ENCODE peak calls at places on chromosomes 5 and 9, in seven cellular contexts. O is T-cell, T is lung microvascular endothelial cell, R is HFF-Myc, N is WERI-Rb-1, B is pons, A is MV-4-11. Z is an unnamed sample.

GRCh38 chr9:93954436-93955355 is at the start of gene BARX1:
- DNase-seq in R (no peak), O (no peak), N (no peak), T (no peak), B (no peak), A (no peak), Z (no peak)

GRCh38 chr9:112872019-112872418 is 18.7 kb downstream of the SLC46A2 start:
- DNase-seq in A (peak), O (no peak), R (no peak), B (no peak), N (no peak), T (no peak), Z (no peak)

GRCh38 chr5:8458038-8458383 is 589.1 kb downstream of the MTRR start:
- DNase-seq in O (no peak), A (no peak), T (peak), N (peak), R (no peak), B (peak), Z (no peak)

GRCh38 chr5:181235689-181236366 is 7.9 kb downstream of the RACK1 start:
- DNase-seq in R (no peak), A (no peak), T (no peak), O (no peak), B (no peak), N (no peak), Z (no peak)

GRCh38 chr9:18543406-18543965 is 69.5 kb downstream of the ADAMTSL1 start:
- DNase-seq in A (no peak), T (peak), O (no peak), R (peak), B (no peak), N (no peak), Z (peak)

GRCh38 chr9:122332083-122332482 is 38.7 kb upstream of the PTGS1 start:
- DNase-seq in A (no peak), O (no peak), B (no peak), R (no peak), N (no peak), T (peak), Z (no peak)

GRCh38 chr5:73793911-73794310 is 167.9 kb downstream of the ARHGEF28 start:
- DNase-seq in A (no peak), R (no peak), B (no peak), T (peak), N (no peak), O (no peak), Z (no peak)

GRCh38 chr5:96244696-96245095 is 188.4 kb downstream of the PCSK1 start:
- DNase-seq in A (no peak), O (no peak), T (no peak), R (no peak), B (no peak), N (no peak), Z (no peak)

GRCh38 chr9:101030022-101030391 is 1.5 kb downstream of the PLPPR1 start:
- DNase-seq in T (no peak), A (no peak), R (no peak), N (no peak), B (no peak), O (no peak), Z (no peak)

GRCh38 chr5:171427318-171428167 is 8.1 kb downstream of the FGF18 start:
- DNase-seq in O (no peak), R (no peak), A (no peak), B (no peak), T (no peak), N (no peak), Z (no peak)

GRCh38 chr5:150946351-150946905 is 41.6 kb upstream of the ZNF300 start:
- DNase-seq in N (peak), O (no peak), T (peak), B (peak), R (peak), A (no peak), Z (peak)

GRCh38 chr5:74588415-74588814 is 52.1 kb downstream of the ENC1 start:
- DNase-seq in A (no peak), T (no peak), R (no peak), N (no peak), B (no peak), O (no peak), Z (no peak)

GRCh38 chr5:135028791-135029467 is 5.1 kb downstream of the PITX1 start:
- DNase-seq in B (no peak), T (no peak), A (no peak), N (no peak), O (no peak), R (no peak), Z (no peak)

GRCh38 chr5:3201941-3202340 is 393.7 kb upstream of the IRX1 start:
- DNase-seq in T (no peak), B (no peak), O (no peak), A (no peak), N (no peak), R (no peak), Z (no peak)

GRCh38 chr9:86093788-86094555 is 5.4 kb downstream of the GOLM1 start:
- DNase-seq in B (no peak), N (no peak), O (no peak), A (peak), T (peak), R (no peak), Z (no peak)

GRCh38 chr5:151023047-151023615 is 2.7 kb downstream of the GPX3 start:
- DNase-seq in R (no peak), T (peak), N (no peak), B (no peak), A (no peak), O (no peak), Z (no peak)

GRCh38 chr5:102801375-102801774 is 46.3 kb downstream of the PAM start:
- DNase-seq in B (no peak), R (no peak), T (peak), O (peak), A (peak), N (no peak), Z (no peak)

GRCh38 chr9:19113964-19114679 is 11.4 kb upstream of the HAUS6 start:
- DNase-seq in O (no peak), R (no peak), B (no peak), N (peak), A (peak), T (no peak), Z (no peak)

GRCh38 chr9:123081824-123082223 is 48.4 kb downstream of the GPR21 start:
- DNase-seq in N (peak), O (no peak), R (no peak), B (peak), T (peak), A (peak), Z (peak)

GRCh38 chr5:122924203-122924602 is 78.8 kb downstream of the SNX24 start:
- DNase-seq in N (no peak), R (no peak), T (no peak), A (no peak), O (no peak), B (no peak), Z (no peak)

GRCh38 chr9:127878652-127879377 is 1.3 kb upstream of the AK1 start:
- DNase-seq in O (no peak), T (no peak), N (no peak), B (no peak), A (peak), R (no peak), Z (no peak)

GRCh38 chr9:115018547-115019435 is 88.4 kb upstream of the TNFSF8 start:
- DNase-seq in N (no peak), B (no peak), A (no peak), R (no peak), T (peak), O (no peak), Z (peak)

GRCh38 chr9:132243156-132244074 is 81.6 kb downstream of the NTNG2 start:
- DNase-seq in T (no peak), N (peak), O (no peak), R (no peak), B (no peak), A (no peak), Z (no peak)

GRCh38 chr9:131273791-131274673 is 2.3 kb downstream of the FAM78A start:
- DNase-seq in R (no peak), O (no peak), T (no peak), N (no peak), B (no peak), A (peak), Z (no peak)

GRCh38 chr9:128160603-128160987 is 530 bp downstream of the BBLN start:
- DNase-seq in B (no peak), T (no peak), A (no peak), N (peak), R (no peak), O (peak), Z (no peak)

GRCh38 chr9:88988796-88989641 is 2.2 kb upstream of the S1PR3 start:
- DNase-seq in B (no peak), T (peak), O (no peak), A (peak), R (no peak), N (no peak), Z (no peak)

GRCh38 chr5:82669720-82670119 is 391.6 kb upstream of the RPS23 start:
- DNase-seq in T (no peak), B (no peak), A (no peak), R (no peak), O (no peak), N (no peak), Z (no peak)

GRCh38 chr9:20356392-20357206 is 265.7 kb downstream of the MLLT3 start:
- DNase-seq in R (peak), A (peak), B (peak), N (peak), T (peak), O (peak), Z (peak)

GRCh38 chr5:62346727-62347126 is 40.7 kb downstream of the KIF2A start:
- DNase-seq in R (no peak), B (no peak), O (no peak), A (no peak), T (no peak), N (no peak), Z (no peak)

GRCh38 chr5:26945881-26946280 is 92.5 kb downstream of the CDH9 start:
- DNase-seq in A (peak), B (no peak), N (no peak), T (no peak), O (no peak), R (no peak), Z (no peak)

GRCh38 chr5:34959323-34959722 is 30.0 kb downstream of the DNAJC21 start:
- DNase-seq in R (peak), B (no peak), O (no peak), N (no peak), T (peak), A (no peak), Z (peak)

GRCh38 chr5:56818409-56819026 is 3.2 kb downstream of the MAP3K1 start:
- DNase-seq in R (no peak), A (peak), O (no peak), N (no peak), T (peak), B (no peak), Z (no peak)

GRCh38 chr9:80649001-80649420 is 1040.3 kb downstream of the TLE1 start:
- DNase-seq in O (no peak), A (no peak), R (no peak), B (no peak), T (no peak), N (no peak), Z (peak)

GRCh38 chr9:36479086-36479485 is 79.0 kb upstream of the RNF38 start:
- DNase-seq in T (no peak), R (no peak), B (peak), N (peak), O (no peak), A (peak), Z (no peak)

GRCh38 chr5:84306617-84307016 is 78.1 kb downstream of the EDIL3 start:
- DNase-seq in T (peak), B (no peak), R (no peak), N (no peak), A (no peak), O (no peak), Z (no peak)

GRCh38 chr5:135365281-135365680 is 33.8 kb downstream of the MACROH2A1 start:
- DNase-seq in A (no peak), O (no peak), R (no peak), B (no peak), T (no peak), N (no peak), Z (no peak)

GRCh38 chr5:1745806-1746370 is 53.7 kb downstream of the MRPL36 start:
- DNase-seq in R (no peak), T (no peak), B (no peak), N (peak), A (no peak), O (no peak), Z (no peak)

Z was measured in astrocyte of the cerebellum.